ENCODE peak calls at places on chromosomes 7 and 10, in four cellular contexts. J is psoas muscle; Y is lower lobe of right lung; K is naive thymus-derived CD4-positive, alpha-beta T cell. W is an unnamed sample.

GRCh38 chr10:51937313-51937712 is 237.9 kb upstream of the CSTF2T start:
- DNase-seq in J (no peak), Y (no peak), K (no peak), W (no peak)

GRCh38 chr10:71222541-71223364 is 10.4 kb downstream of the UNC5B start:
- DNase-seq in J (no peak), Y (no peak), K (no peak), W (no peak)

GRCh38 chr10:12390733-12391132 is 41.4 kb downstream of the CAMK1D start:
- DNase-seq in J (no peak), Y (no peak), K (no peak), W (no peak)

GRCh38 chr7:158689500-158689899 is 15.1 kb downstream of the NCAPG2 start:
- DNase-seq in J (no peak), Y (no peak), K (no peak), W (no peak)

GRCh38 chr7:129258649-129259389 is 34.0 kb downstream of the AHCYL2 start:
- DNase-seq in J (no peak), Y (no peak), K (no peak), W (no peak)

GRCh38 chr7:53350241-53350640 is 314.8 kb downstream of the POM121L12 start:
- DNase-seq in J (no peak), Y (no peak), K (no peak), W (no peak)

GRCh38 chr7:28136420-28136819 is 44.2 kb downstream of the JAZF1 start:
- DNase-seq in J (no peak), Y (no peak), K (no peak), W (no peak)

GRCh38 chr10:129963831-129964501 is at the start of gene EBF3:
- DNase-seq in J (peak), Y (peak), K (peak), W (peak)

GRCh38 chr7:116955801-116956514 is 2.7 kb downstream of the ST7 start:
- DNase-seq in J (no peak), Y (no peak), K (no peak), W (peak)

GRCh38 chr10:100624298-100624697 is 88.6 kb downstream of the HIF1AN start:
- DNase-seq in J (no peak), Y (no peak), K (no peak), W (no peak)

GRCh38 chr7:47982610-47983009 is 3.2 kb upstream of the HUS1 start:
- DNase-seq in J (no peak), Y (no peak), K (no peak), W (no peak)

GRCh38 chr7:88546808-88547207 is 212.7 kb upstream of the ZNF804B start:
- DNase-seq in J (no peak), Y (no peak), K (peak), W (no peak)

GRCh38 chr7:140685407-140686087 is 11.0 kb upstream of the NDUFB2 start:
- DNase-seq in J (no peak), Y (no peak), K (no peak), W (no peak)

GRCh38 chr10:4355346-4355745 is 470.7 kb upstream of the AKR1E2 start:
- DNase-seq in J (no peak), Y (no peak), K (no peak), W (no peak)

DNA sequence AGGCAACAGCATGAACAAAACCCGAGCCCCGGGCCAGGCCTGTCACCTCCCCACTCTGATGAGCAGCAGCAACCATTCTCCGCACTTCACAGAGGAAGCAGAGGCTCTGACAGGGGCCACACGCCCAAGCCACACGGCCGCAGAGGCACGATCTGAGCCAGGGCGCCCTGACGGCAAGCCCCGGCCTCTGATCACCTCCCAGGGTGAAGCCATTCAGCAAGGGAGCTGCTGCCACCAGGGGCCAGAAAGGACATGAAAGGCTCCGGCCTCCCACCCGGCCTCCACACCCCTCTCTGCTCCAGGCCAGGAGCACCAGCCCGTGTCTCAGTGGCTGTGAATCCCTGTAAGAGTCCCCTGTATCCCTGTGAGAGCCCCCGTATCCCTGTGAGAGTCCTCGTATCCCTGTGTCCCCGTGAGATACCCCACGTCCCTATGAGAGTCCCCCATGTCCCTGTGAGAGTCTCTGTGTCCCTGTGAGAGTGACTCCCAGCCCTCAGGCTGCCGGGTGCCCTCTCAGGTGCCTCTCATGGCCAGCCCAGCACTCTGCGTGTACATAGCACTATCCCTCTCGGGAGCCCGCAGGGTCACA is 187.8 kb downstream of the MAD1L1 start:
- DNase-seq in J (peak), Y (peak), K (no peak), W (no peak)
- H3K27ac ChIP-seq in J (no peak), Y (no peak), K (no peak), W (no peak)

GRCh38 chr7:73718438-73718881 is 1.0 kb downstream of the STX1A start:
- DNase-seq in J (no peak), Y (no peak), K (no peak), W (no peak)

GRCh38 chr7:73717991-73718405 is 1.5 kb downstream of the STX1A start:
- DNase-seq in J (no peak), Y (no peak), K (peak), W (no peak)

GRCh38 chr7:73715648-73716317 is 3.7 kb downstream of the STX1A start:
- DNase-seq in J (no peak), Y (no peak), K (no peak), W (no peak)

GRCh38 chr7:73716318-73716890 is 3.1 kb downstream of the STX1A start:
- DNase-seq in J (no peak), Y (no peak), K (no peak), W (no peak)

DNA sequence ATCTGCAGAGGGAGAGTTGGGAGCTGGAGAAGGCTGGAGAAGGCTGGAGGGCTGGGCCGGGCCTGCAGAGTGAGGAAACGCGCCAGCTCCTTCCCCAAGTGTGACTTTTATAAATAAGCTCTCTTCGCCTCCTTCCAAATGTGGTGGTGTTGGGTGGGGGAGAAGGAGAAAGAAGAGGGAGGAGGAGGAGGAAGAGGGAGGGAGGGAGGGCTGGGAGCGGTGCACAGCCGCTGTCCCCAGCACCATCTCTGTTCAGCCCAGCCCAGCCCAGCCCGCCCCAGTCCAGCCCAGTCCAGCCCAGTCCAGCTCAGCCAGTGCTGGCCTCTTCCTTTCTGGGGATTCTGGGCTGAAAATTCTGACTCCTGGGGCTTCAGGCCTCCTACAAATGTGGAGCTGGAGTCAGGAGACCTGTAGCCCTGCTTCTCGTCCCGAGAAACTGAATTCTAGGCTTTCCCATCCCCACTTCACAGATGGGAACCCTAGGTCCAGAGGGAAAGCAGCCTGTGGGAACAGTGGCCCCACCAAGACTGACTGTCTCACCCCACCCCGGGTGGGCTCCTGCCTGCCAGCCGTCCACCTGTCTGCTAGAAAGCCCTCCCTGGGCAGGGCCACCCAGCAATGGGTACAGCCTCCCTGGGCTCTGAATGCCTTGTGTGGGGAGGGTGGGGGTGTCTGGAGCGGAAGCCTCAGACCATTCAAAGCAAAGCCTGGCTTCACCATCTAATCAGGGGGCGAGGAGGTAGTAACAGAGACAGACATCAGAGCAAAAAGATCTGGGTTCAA is 2.3 kb downstream of the STX1A start:
- DNase-seq in J (no peak), Y (no peak), K (no peak), W (no peak)
- H3K27ac ChIP-seq in J (no peak), Y (no peak), K (no peak), W (no peak)

GRCh38 chr10:59847326-59847725 is 59.0 kb downstream of the CCDC6 start:
- DNase-seq in J (no peak), Y (no peak), K (no peak), W (no peak)
- H3K27ac ChIP-seq in J (no peak), Y (no peak), K (no peak), W (no peak)

GRCh38 chr7:72706521-72706920 is 121.5 kb downstream of the TYW1B start:
- DNase-seq in J (no peak), Y (no peak), K (no peak), W (no peak)

GRCh38 chr7:72710983-72711382 is 117.0 kb downstream of the TYW1B start:
- DNase-seq in J (no peak), Y (no peak), K (no peak), W (no peak)

GRCh38 chr7:72709909-72710308 is 118.1 kb downstream of the TYW1B start:
- DNase-seq in J (no peak), Y (no peak), K (no peak), W (no peak)
- H3K27ac ChIP-seq in J (no peak), Y (no peak), K (no peak), W (no peak)

DNA sequence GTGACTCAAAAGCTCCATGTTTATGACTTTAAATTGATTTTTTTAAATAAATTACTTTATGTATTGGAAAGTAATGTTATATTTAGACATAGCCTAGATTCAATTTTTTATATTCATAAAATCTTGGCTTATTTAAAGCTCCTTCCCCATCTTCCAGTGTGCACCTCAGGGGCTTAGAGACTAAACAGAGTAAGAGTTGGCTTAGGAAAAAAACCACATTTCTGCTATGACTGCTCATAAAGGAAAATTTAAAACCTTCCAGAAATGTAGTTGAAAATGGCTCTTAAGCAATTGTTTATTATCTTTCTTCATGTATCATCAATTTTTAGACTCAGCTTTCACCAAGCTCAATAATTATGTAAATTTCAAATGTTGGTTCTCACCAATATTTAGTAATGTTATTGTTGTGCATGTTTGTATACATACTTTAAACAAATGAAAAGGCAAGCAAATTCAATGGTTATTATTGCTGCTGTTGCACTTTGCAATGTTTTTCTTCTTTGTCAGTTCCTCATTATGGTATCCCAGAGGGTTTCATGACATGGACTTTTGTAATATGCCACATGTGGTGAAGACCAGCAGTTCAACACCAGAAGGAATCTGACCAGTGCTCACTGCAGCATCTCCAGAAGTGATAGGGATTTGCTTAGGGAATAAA is 700.1 kb upstream of the ANKRD30A start:
- DNase-seq in J (no peak), Y (no peak), K (no peak), W (no peak)
- H3K27ac ChIP-seq in J (no peak), Y (no peak), K (no peak), W (no peak)